ENCODE peak calls at places on chromosomes 13 and 19, in four cellular contexts. U, T, G and M are unnamed samples.

GRCh38 chr13:35468195-35468594 is 8.3 kb downstream of the MAB21L1 start:
- DNase-seq in U (no peak), T (no peak), G (no peak), M (no peak)

GRCh38 chr13:99626461-99627082 is 125.3 kb downstream of the TM9SF2 start:
- DNase-seq in U (no peak), T (peak; percentile 14), G (no peak), M (peak; percentile 46)

GRCh38 chr13:47287291-47287751 is 390.5 kb upstream of the HTR2A start:
- DNase-seq in U (no peak), T (no peak), G (no peak), M (no peak)

GRCh38 chr13:27442071-27442647 is 8.2 kb downstream of the MTIF3 start:
- DNase-seq in U (peak; percentile 55), T (no peak), G (no peak), M (no peak)

GRCh38 chr19:18961767-18962423 is 20.9 kb upstream of the HOMER3 start:
- DNase-seq in U (no peak), T (no peak), G (no peak), M (no peak)

GRCh38 chr19:13847033-13847899 is 29.7 kb upstream of the NANOS3 start:
- DNase-seq in U (peak; percentile 82), T (peak; percentile 92), G (peak; percentile 98), M (peak; percentile 90)

GRCh38 chr13:104140557-104140956 is 1074.3 kb upstream of the SLC10A2 start:
- DNase-seq in U (no peak), T (no peak), G (no peak), M (no peak)

GRCh38 chr13:44040070-44040753 is 160.5 kb downstream of the LACC1 start:
- DNase-seq in U (no peak), T (no peak), G (no peak), M (no peak)

GRCh38 chr13:37777676-37778075 is 91.9 kb downstream of the TRPC4 start:
- DNase-seq in U (no peak), T (no peak), G (no peak), M (no peak)

GRCh38 chr13:30065181-30065580 is 214.8 kb upstream of the UBL3 start:
- DNase-seq in U (no peak), T (no peak), G (no peak), M (no peak)

GRCh38 chr19:18862976-18863842 is 31.4 kb downstream of the UPF1 start:
- DNase-seq in U (no peak), T (no peak), G (no peak), M (no peak)

GRCh38 chr13:80382576-80382975 is 41.6 kb upstream of the SPRY2 start:
- DNase-seq in U (no peak), T (no peak), G (no peak), M (no peak)

GRCh38 chr13:109547942-109548860 is 238.2 kb downstream of the IRS2 start:
- DNase-seq in U (no peak), T (no peak), G (no peak), M (no peak)

GRCh38 chr19:4065430-4066175 is 1.1 kb downstream of the ZBTB7A start:
- DNase-seq in U (peak; percentile 95), T (peak; percentile 97), G (peak; percentile 99), M (peak; percentile 97)

GRCh38 chr19:4064551-4065260 is 2.0 kb downstream of the ZBTB7A start:
- DNase-seq in U (peak; percentile 74), T (peak; percentile 66), G (peak; percentile 79), M (peak; percentile 73)

GRCh38 chr19:4063369-4064072 is 3.2 kb downstream of the ZBTB7A start:
- DNase-seq in U (no peak), T (no peak), G (no peak), M (no peak)

GRCh38 chr19:4062576-4063368 is 3.9 kb downstream of the ZBTB7A start:
- DNase-seq in U (no peak), T (no peak), G (no peak), M (no peak)

DNA sequence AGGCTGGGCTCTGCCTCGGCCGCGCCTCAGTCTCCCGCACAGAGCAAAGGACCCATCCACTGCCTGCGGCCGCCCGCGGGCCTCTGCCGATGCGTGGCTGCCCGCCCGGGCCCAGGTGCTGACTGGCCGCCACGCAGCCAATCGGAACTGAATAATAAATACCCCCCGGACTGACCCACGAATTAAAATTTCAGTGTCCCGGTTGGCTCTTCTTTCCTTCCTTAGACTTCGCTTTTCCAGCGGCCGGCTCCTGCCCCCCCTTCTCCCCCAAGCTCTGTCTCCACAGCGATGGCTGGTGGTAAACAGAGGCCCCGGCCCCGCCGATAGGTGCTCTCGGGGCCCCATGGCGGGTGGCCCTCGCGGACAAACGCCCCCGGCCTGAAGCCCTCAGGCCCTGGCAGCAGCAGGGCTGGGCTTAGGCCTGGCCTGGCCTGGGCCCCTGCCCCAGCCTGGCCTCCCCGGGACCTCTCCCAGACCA is 2.6 kb downstream of the ZBTB7A start:
- DNase-seq in U (no peak), T (peak; percentile 52), G (no peak), M (peak; percentile 53)
- TF ChIP-seq POLR2A in U (no peak), T (no peak), G (no peak), M (no peak)

DNA sequence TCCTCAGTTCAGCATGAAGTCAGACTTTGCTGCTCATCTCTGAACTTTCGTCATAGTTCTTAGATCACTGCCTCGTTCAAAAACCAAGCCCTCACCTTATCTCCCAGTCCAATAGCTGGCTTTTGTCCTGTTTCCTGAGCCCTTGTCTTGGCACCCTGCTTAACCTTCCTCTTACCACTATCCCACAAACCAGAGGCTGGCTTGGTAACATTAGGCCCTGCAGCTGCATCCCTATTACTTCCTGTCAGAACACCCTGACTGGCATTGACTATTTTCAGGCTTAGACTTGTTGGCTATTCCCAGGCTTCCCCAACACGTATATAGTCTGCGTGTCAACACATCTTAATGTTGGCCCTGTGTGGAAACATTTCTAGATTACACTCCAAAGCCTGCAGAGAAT is 172.4 kb downstream of the VWA8 start:
- DNase-seq in U (no peak), T (no peak), G (no peak), M (no peak)
- H3K36me3 ChIP-seq in U (no peaks in the 10 kb centered on the region), T (no peaks in the 10 kb centered on the region), G (peaks cover 13% of the 10 kb centered on the region), M (no peaks in the 10 kb centered on the region)

DNA sequence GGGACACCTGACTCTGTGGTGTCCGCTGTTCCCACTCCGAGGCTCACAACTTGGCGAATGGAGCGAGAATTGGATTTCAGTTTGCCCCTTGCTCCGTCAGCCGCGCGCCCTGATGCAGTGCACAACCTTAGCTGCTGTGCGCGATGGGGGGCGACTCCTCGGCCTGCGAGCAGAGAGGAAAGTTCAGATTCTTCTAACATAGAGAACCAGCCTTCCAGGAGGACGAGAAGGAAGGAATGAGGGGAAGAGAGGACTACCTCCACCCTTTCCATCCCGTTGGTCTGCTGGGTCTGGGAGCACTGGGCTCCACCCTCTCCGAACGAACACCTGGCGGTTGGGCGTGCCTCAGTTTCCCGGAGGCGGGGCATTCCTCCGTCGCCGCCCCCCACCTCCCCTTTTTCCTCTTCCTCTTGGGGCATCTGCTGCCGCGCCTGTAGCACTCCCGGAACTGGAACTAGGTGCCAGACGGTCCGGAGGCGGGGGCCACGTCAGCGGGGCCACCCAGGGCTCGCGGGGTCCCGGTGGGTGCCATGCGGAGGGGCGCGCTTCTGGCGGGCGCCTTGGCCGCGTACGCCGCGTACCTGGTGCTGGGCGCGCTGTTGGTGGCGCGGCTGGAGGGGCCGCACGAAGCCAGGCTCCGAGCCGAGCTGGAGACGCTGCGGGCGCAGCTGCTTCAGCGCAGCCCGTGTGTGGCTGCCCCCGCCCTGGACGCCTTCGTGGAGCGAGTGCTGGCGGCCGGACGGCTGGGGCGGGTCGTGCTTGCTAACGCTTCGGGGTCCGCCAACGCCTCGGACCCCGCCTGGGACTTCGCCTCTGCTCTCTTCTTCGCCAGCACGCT is at the start of gene KCNK6:
- DNase-seq in U (peak; percentile 68), T (peak; percentile 63), G (peak; percentile 79), M (peak; percentile 54)
- H3K27ac ChIP-seq in U (peak within 1 kb of the TSS; percentile 67), T (peak within 1 kb of the TSS; percentile 54), G (peak within 1 kb of the TSS; percentile 85), M (peak within 1 kb of the TSS; percentile 64)

GRCh38 chr19:41530184-41530534 is 45.8 kb upstream of the CEACAM21 start:
- DNase-seq in U (no peak), T (no peak), G (no peak), M (no peak)

GRCh38 chr19:41528106-41528505 is 47.9 kb upstream of the CEACAM21 start:
- DNase-seq in U (no peak), T (no peak), G (no peak), M (no peak)

GRCh38 chr19:41530761-41531301 is 45.1 kb upstream of the CEACAM21 start:
- DNase-seq in U (no peak), T (no peak), G (no peak), M (no peak)

GRCh38 chr19:41531438-41532311 is 44.3 kb upstream of the CEACAM21 start:
- DNase-seq in U (peak; percentile 81), T (peak; percentile 59), G (peak; percentile 83), M (peak; percentile 64)

GRCh38 chr19:41529484-41530183 is 46.3 kb upstream of the CEACAM21 start:
- DNase-seq in U (no peak), T (no peak), G (no peak), M (no peak)
- TF ChIP-seq POLR2A in U (no peak), T (no peak), G (no peak), M (no peak)

GRCh38 chr13:106626473-106626872 is 58.5 kb upstream of the ARGLU1 start:
- DNase-seq in U (no peak), T (no peak), G (no peak), M (no peak)
- H3K36me3 ChIP-seq in U (no peaks in the 10 kb centered on the region), T (no peaks in the 10 kb centered on the region), G (no peaks in the 10 kb centered on the region), M (no peaks in the 10 kb centered on the region)

GRCh38 chr19:46470376-46470775 is 987 bp downstream of the PNMA8A start:
- DNase-seq in U (no peak), T (no peak), G (no peak), M (no peak)

GRCh38 chr19:46471116-46471733 is at the start of gene PNMA8A:
- DNase-seq in U (no peak), T (peak; percentile 77), G (peak; percentile 89), M (peak; percentile 87)

GRCh38 chr19:46472592-46472991 is 1.2 kb upstream of the PNMA8A start:
- DNase-seq in U (no peak), T (no peak), G (no peak), M (no peak)

GRCh38 chr19:46474211-46474610 is 2.8 kb upstream of the PNMA8A start:
- DNase-seq in U (no peak), T (no peak), G (no peak), M (no peak)

DNA sequence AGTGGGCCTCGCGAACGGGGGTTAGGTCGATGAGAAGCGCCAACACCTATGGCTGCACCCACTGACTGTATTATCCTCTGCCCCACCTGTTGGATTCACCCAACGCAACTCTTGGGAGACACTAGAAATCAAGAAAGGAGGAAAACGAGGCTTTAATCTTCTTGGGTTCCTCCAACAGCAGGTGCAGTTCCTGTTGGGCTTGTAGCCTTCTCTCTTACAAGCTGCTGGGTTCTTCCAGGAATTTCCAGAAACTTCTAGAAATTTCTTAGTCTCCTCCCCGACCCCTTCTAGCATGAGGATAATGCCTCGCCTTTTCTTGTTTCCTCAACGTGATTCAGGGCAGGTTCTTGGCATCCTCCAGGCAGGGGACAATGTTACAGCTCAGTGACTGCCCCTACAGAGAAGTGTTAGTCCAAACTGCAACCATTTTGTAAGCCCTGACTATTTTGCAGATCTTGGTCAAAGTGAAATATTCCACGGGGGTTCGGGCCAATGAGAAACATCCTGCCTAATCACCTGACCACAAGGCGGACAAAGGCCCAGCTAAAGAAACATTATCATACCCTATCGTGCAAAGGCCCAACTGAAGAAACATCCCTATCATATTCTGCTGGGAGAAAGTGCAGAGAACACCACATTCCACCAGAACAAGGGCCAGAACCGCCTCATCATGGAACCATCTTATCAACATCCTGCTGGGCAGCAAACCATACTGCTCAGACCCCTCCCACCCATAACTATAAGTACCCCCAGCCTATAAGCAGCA is 598 bp upstream of the PNMA8A start:
- DNase-seq in U (no peak), T (no peak), G (no peak), M (no peak)
- H3K27ac ChIP-seq in U (no peak overlapping the region), T (peak overlapping the region; percentile 45), G (peak overlapping the region; percentile 73), M (peak overlapping the region; percentile 82)

GRCh38 chr19:15323496-15324235 is 8.7 kb downstream of the BRD4 start:
- DNase-seq in U (no peak), T (peak; percentile 69), G (no peak), M (no peak)
- TF ChIP-seq POLR2A in U (no peak), T (no peak), G (no peak), M (no peak)